ENCODE peak calls at places on chromosomes 1 and 21, in six cellular contexts. Z is CD4-positive, alpha-beta T cell; A is AG09319; W is NCI-H1417; R is colonic mucosa; S is activated CD4-positive, CD25-positive, alpha-beta regulatory T cell. U is an unnamed sample.

GRCh38 chr1:200510228-200510623 is 100.4 kb upstream of the ZNF281 start:
- DNase-seq in Z (peak), R (peak), S (peak), W (peak), A (peak), U (peak)

GRCh38 chr1:25744140-25744581 is 55.8 kb upstream of the SELENON start:
- DNase-seq in A (peak), W (peak), R (peak), S (no peak), Z (no peak), U (peak)

GRCh38 chr1:152188673-152189591 is 29.9 kb upstream of the RPTN start:
- DNase-seq in W (peak), R (peak), A (no peak), Z (peak), S (peak), U (peak)

GRCh38 chr21:35927262-35927661 is 133.1 kb downstream of the SETD4 start:
- DNase-seq in A (no peak), Z (no peak), W (no peak), R (no peak), S (no peak), U (no peak)

GRCh38 chr1:43519287-43519686 is 11.4 kb upstream of the PTPRF start:
- DNase-seq in S (no peak), W (no peak), Z (no peak), A (no peak), R (no peak), U (no peak)

GRCh38 chr1:187942986-187943385 is 1114.2 kb downstream of the PLA2G4A start:
- DNase-seq in Z (no peak), W (no peak), S (no peak), R (no peak), A (no peak), U (peak)

GRCh38 chr21:33078907-33079582 is 9.1 kb downstream of the OLIG1 start:
- DNase-seq in R (no peak), A (no peak), S (no peak), Z (no peak), W (no peak), U (peak)

GRCh38 chr21:26377111-26377694 is 195.9 kb downstream of the CYYR1 start:
- DNase-seq in Z (no peak), R (no peak), W (no peak), S (no peak), A (no peak), U (no peak)

GRCh38 chr1:17195731-17196130 is 9.2 kb upstream of the PADI1 start:
- DNase-seq in W (no peak), A (no peak), S (no peak), Z (no peak), R (no peak), U (no peak)

GRCh38 chr1:7334475-7335035 is 436.5 kb upstream of the VAMP3 start:
- DNase-seq in W (peak), Z (no peak), R (peak), A (peak), S (no peak), U (peak)

GRCh38 chr21:27953328-27954045 is 986.6 kb upstream of the ADAMTS5 start:
- DNase-seq in S (no peak), A (no peak), R (no peak), W (no peak), Z (no peak), U (peak)

U was measured in astrocyte.